ENCODE peak calls at places on chromosomes 1 and 21, in ten cellular contexts. K, J, F, R, A, W, P, E, G and I are unnamed samples.

GRCh38 chr1:224456637-224456953 is 22.0 kb upstream of the WDR26 start:
- DNase-seq in K (no peak), J (no peak), F (no peak), R (no peak), A (no peak), W (no peak), P (no peak), E (no peak), G (no peak), I (no peak)

GRCh38 chr1:19651141-19651737 is 7.1 kb downstream of the NBL1 start:
- DNase-seq in K (peak), J (peak), F (no peak), R (peak), A (no peak), W (peak), P (peak), E (no peak), G (peak), I (no peak)

GRCh38 chr1:155005076-155005971 is 2.7 kb downstream of the ZBTB7B start:
- DNase-seq in K (no peak), J (peak), F (no peak), R (peak), A (no peak), W (no peak), P (peak), E (peak), G (peak), I (no peak)

GRCh38 chr1:210233216-210233494 is 559 bp downstream of the SERTAD4 start:
- DNase-seq in K (peak), J (no peak), F (no peak), R (peak), A (no peak), W (no peak), P (no peak), E (no peak), G (peak), I (no peak)

GRCh38 chr1:154115180-154115579 is 39.7 kb downstream of the NUP210L start:
- DNase-seq in K (no peak), J (no peak), F (no peak), R (peak), A (no peak), W (no peak), P (no peak), E (no peak), G (no peak), I (no peak)

GRCh38 chr1:44565265-44565750 is 109.0 kb downstream of the TMEM53 start:
- DNase-seq in K (no peak), J (no peak), F (no peak), R (no peak), A (no peak), W (no peak), P (no peak), E (no peak), G (no peak), I (no peak)

GRCh38 chr1:245526141-245526540 is 371.4 kb downstream of the KIF26B start:
- DNase-seq in K (no peak), J (no peak), F (no peak), R (no peak), A (no peak), W (no peak), P (no peak), E (no peak), G (no peak), I (no peak)

GRCh38 chr1:91804546-91805023 is 81.4 kb downstream of the TGFBR3 start:
- DNase-seq in K (no peak), J (peak), F (no peak), R (no peak), A (peak), W (no peak), P (peak), E (no peak), G (no peak), I (no peak)

GRCh38 chr1:244350027-244350426 is 101.7 kb downstream of the ADSS2 start:
- DNase-seq in K (no peak), J (no peak), F (no peak), R (no peak), A (no peak), W (no peak), P (no peak), E (no peak), G (no peak), I (no peak)

GRCh38 chr1:111483166-111483565 is 9.4 kb downstream of the C1orf162 start:
- DNase-seq in K (no peak), J (no peak), F (no peak), R (no peak), A (no peak), W (no peak), P (no peak), E (no peak), G (no peak), I (no peak)

GRCh38 chr1:45299981-45300668 is 26.6 kb upstream of the HPDL start:
- DNase-seq in K (peak), J (peak), F (no peak), R (peak), A (no peak), W (peak), P (peak), E (no peak), G (peak), I (peak)

GRCh38 chr1:206419250-206419649 is 51.0 kb upstream of the IKBKE start:
- DNase-seq in K (no peak), J (no peak), F (no peak), R (no peak), A (no peak), W (no peak), P (no peak), E (no peak), G (no peak), I (no peak)

GRCh38 chr1:2228157-2228594 is at the start of gene SKI:
- DNase-seq in K (no peak), J (no peak), F (no peak), R (no peak), A (no peak), W (no peak), P (no peak), E (no peak), G (no peak), I (no peak)

GRCh38 chr21:42569732-42570301 is 56.2 kb downstream of the SLC37A1 start:
- DNase-seq in K (no peak), J (no peak), F (no peak), R (no peak), A (no peak), W (no peak), P (no peak), E (peak), G (no peak), I (no peak)

GRCh38 chr1:106360252-106360651 is 696.2 kb upstream of the PRMT6 start:
- DNase-seq in K (no peak), J (no peak), F (no peak), R (no peak), A (no peak), W (no peak), P (no peak), E (no peak), G (no peak), I (peak)

GRCh38 chr1:244273845-244274619 is 177.7 kb downstream of the ADSS2 start:
- DNase-seq in K (no peak), J (peak), F (no peak), R (peak), A (no peak), W (peak), P (peak), E (no peak), G (peak), I (peak)

GRCh38 chr1:29121951-29122661 is 1.6 kb downstream of the TMEM200B start:
- DNase-seq in K (no peak), J (no peak), F (no peak), R (no peak), A (no peak), W (no peak), P (peak), E (no peak), G (no peak), I (no peak)

GRCh38 chr1:38291906-38292521 is 245.4 kb upstream of the POU3F1 start:
- DNase-seq in K (no peak), J (no peak), F (no peak), R (no peak), A (no peak), W (no peak), P (no peak), E (no peak), G (no peak), I (no peak)

GRCh38 chr21:39153373-39153772 is 29.9 kb downstream of the PSMG1 start:
- DNase-seq in K (peak), J (no peak), F (no peak), R (no peak), A (no peak), W (no peak), P (peak), E (no peak), G (no peak), I (no peak)

GRCh38 chr1:208224192-208224713 is 19.9 kb downstream of the PLXNA2 start:
- DNase-seq in K (no peak), J (no peak), F (no peak), R (no peak), A (no peak), W (no peak), P (no peak), E (no peak), G (no peak), I (no peak)

GRCh38 chr1:93661829-93662474 is 19.7 kb downstream of the BCAR3 start:
- DNase-seq in K (no peak), J (no peak), F (no peak), R (no peak), A (no peak), W (peak), P (peak), E (no peak), G (no peak), I (no peak)

GRCh38 chr1:53076721-53077598 is 14.9 kb downstream of the PODN start:
- DNase-seq in K (no peak), J (no peak), F (no peak), R (no peak), A (no peak), W (no peak), P (no peak), E (peak), G (peak), I (no peak)